ENCODE peak calls at places on chromosomes 5 and 9, in five cellular contexts. One of them, this sample, is unnamed.

GRCh38 chr5:14720236-14720923 is 55.9 kb downstream of the OTULIN start:
- DNase-seq in A549: no peak
- DNase-seq in bronchial epithelial cell: peak; percentile 48
- DNase-seq in WTC11: no peak
- DNase-seq in AG09309: no peak
- DNase-seq in this sample: no peak

GRCh38 chr9:3804148-3804547 is 278.3 kb upstream of the RFX3 start:
- DNase-seq in bronchial epithelial cell: no peak
- DNase-seq in A549: no peak
- DNase-seq in WTC11: no peak
- DNase-seq in AG09309: no peak
- DNase-seq in this sample: no peak

GRCh38 chr9:132404228-132404881 is 2.3 kb downstream of the TTF1 start:
- DNase-seq in bronchial epithelial cell: no peak
- DNase-seq in A549: no peak
- DNase-seq in AG09309: no peak
- DNase-seq in WTC11: no peak
- DNase-seq in this sample: no peak

GRCh38 chr5:180901204-180902009 is 2.4 kb downstream of the BTNL8 start:
- DNase-seq in WTC11: no peak
- DNase-seq in bronchial epithelial cell: no peak
- DNase-seq in A549: no peak
- DNase-seq in AG09309: no peak
- DNase-seq in this sample: no peak

GRCh38 chr5:38780950-38781349 is 64.9 kb upstream of the OSMR start:
- DNase-seq in bronchial epithelial cell: peak; percentile 35
- DNase-seq in AG09309: no peak
- DNase-seq in WTC11: no peak
- DNase-seq in A549: peak; percentile 39
- DNase-seq in this sample: peak; percentile 86

GRCh38 chr5:158877706-158878105 is 222.0 kb downstream of the EBF1 start:
- DNase-seq in AG09309: no peak
- DNase-seq in WTC11: no peak
- DNase-seq in A549: no peak
- DNase-seq in bronchial epithelial cell: no peak
- DNase-seq in this sample: no peak

GRCh38 chr9:33510264-33511183 is 13.5 kb upstream of the ANKRD18B start:
- DNase-seq in WTC11: peak; percentile 54
- DNase-seq in AG09309: no peak
- DNase-seq in A549: peak; percentile 67
- DNase-seq in bronchial epithelial cell: peak; percentile 44
- DNase-seq in this sample: peak; percentile 35

GRCh38 chr5:170330568-170331054 is 33.0 kb upstream of the LCP2 start:
- DNase-seq in WTC11: no peak
- DNase-seq in bronchial epithelial cell: no peak
- DNase-seq in AG09309: no peak
- DNase-seq in A549: no peak
- DNase-seq in this sample: no peak

GRCh38 chr9:130994546-130995398 is 14.2 kb upstream of the LAMC3 start:
- DNase-seq in bronchial epithelial cell: no peak
- DNase-seq in A549: no peak
- DNase-seq in WTC11: no peak
- DNase-seq in AG09309: no peak
- DNase-seq in this sample: no peak

GRCh38 chr5:116532762-116533525 is 41.7 kb downstream of the SEMA6A start:
- DNase-seq in A549: no peak
- DNase-seq in AG09309: no peak
- DNase-seq in WTC11: no peak
- DNase-seq in bronchial epithelial cell: no peak
- DNase-seq in this sample: no peak

GRCh38 chr9:26375448-26375847 is 517.2 kb downstream of the CAAP1 start:
- DNase-seq in bronchial epithelial cell: peak; percentile 15
- DNase-seq in AG09309: no peak
- DNase-seq in A549: no peak
- DNase-seq in WTC11: no peak
- DNase-seq in this sample: no peak

GRCh38 chr5:57993866-57994265 is 466.0 kb downstream of the PLK2 start:
- DNase-seq in AG09309: no peak
- DNase-seq in bronchial epithelial cell: peak; percentile 69
- DNase-seq in A549: no peak
- DNase-seq in WTC11: no peak
- DNase-seq in this sample: no peak

GRCh38 chr9:78607853-78608252 is 310.9 kb downstream of the PSAT1 start:
- DNase-seq in AG09309: no peak
- DNase-seq in WTC11: no peak
- DNase-seq in bronchial epithelial cell: no peak
- DNase-seq in A549: no peak
- DNase-seq in this sample: no peak

DNA sequence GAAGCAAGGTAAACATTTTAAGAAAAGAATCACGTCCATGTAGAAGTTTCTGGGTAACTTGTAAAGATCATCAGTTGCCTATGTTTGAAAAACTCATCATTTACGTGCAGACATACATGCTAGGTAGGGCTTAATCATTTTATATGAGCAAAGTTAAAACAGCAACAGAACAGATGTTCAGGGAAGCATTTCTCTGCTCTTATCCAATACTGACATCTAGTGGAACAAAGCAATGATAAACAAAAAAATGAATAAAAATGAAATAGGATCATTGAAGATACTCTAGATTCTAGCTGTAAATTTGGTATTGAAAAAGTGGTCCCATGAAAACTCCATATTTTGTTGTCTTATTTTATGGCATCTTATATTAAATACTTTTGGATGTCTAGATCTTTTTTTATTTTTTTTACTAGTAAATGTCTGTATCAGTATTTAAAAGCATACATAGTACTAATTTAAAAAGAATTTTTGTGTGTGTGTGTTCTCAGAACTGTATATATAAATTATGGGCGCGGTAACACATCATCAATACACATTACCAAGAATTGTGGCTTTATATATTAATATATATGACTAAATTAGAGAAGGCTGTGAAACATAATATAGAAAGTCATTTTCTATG is 1050.2 kb downstream of the CDH12 start:
- DNase-seq in AG09309: no peak
- DNase-seq in bronchial epithelial cell: peak; percentile 40
- DNase-seq in A549: peak; percentile 21
- DNase-seq in WTC11: no peak
- DNase-seq in this sample: no peak
- TF ChIP-seq CTCF in AG09309: peak; percentile 48
- TF ChIP-seq CTCF in bronchial epithelial cell: peak; percentile 42
- TF ChIP-seq CTCF in A549: peak; percentile 76
- TF ChIP-seq CTCF in WTC11: no peak
- TF ChIP-seq CTCF in this sample: peak; percentile 50

GRCh38 chr5:10453564-10453963 is 11.9 kb downstream of the ROPN1L start:
- DNase-seq in WTC11: no peak
- DNase-seq in AG09309: no peak
- DNase-seq in A549: peak; percentile 59
- DNase-seq in bronchial epithelial cell: peak; percentile 60
- DNase-seq in this sample: no peak
- TF ChIP-seq CTCF in WTC11: no peak
- TF ChIP-seq CTCF in AG09309: no peak
- TF ChIP-seq CTCF in A549: no peak
- TF ChIP-seq CTCF in bronchial epithelial cell: no peak
- TF ChIP-seq CTCF in this sample: no peak

DNA sequence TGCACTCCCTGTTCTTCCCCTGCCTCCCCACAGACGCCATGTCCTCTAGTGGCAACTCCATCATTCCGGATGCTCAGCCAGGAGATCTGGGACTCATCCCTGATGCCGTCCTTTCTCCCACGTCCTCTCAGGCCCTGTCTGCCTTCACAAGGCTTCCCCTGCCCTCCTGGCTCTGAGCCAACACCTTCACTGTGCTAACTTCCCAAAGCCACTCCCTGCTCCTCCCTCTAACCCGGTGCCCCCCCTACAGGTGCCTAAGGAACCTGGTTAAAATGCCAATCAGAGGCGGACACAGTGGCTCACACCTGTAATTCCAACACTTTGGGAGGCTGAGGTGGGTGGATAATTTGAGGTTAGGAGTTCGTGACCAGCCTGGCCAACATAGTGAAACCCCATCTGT is 67.6 kb downstream of the LMX1B start:
- DNase-seq in WTC11: peak; percentile 51
- DNase-seq in A549: no peak
- DNase-seq in AG09309: no peak
- DNase-seq in bronchial epithelial cell: no peak
- DNase-seq in this sample: no peak
- TF ChIP-seq CTCF in WTC11: no peak
- TF ChIP-seq CTCF in A549: no peak
- TF ChIP-seq CTCF in AG09309: no peak
- TF ChIP-seq CTCF in bronchial epithelial cell: no peak
- TF ChIP-seq CTCF in this sample: no peak

DNA sequence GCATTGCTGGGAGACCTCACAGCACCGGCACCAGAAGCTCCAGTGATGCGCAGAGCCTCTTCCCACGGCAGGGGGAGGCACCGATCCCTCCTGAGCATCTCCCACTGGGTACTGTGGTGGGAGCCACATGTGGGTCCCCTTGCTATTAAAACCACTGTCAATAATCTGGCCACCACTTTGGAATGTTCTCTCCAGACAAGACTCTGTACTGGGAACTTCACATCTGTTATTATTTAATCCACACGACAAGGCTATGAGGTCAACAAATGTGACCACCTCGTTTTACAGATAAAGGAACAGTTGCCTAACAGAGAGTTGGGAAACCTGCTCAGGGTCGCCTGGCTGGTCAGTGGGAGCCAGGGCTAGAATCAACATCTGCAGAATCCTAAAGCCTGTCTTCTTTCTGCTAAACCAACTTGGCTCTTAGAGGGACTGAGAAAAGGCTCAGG is 72.7 kb downstream of the EPB41L4B start:
- DNase-seq in A549: peak; percentile 43
- DNase-seq in bronchial epithelial cell: no peak
- DNase-seq in AG09309: no peak
- DNase-seq in WTC11: no peak
- DNase-seq in this sample: no peak
- TF ChIP-seq CTCF in A549: no peak
- TF ChIP-seq CTCF in bronchial epithelial cell: no peak
- TF ChIP-seq CTCF in AG09309: peak; percentile 32
- TF ChIP-seq CTCF in WTC11: no peak
- TF ChIP-seq CTCF in this sample: peak; percentile 26

DNA sequence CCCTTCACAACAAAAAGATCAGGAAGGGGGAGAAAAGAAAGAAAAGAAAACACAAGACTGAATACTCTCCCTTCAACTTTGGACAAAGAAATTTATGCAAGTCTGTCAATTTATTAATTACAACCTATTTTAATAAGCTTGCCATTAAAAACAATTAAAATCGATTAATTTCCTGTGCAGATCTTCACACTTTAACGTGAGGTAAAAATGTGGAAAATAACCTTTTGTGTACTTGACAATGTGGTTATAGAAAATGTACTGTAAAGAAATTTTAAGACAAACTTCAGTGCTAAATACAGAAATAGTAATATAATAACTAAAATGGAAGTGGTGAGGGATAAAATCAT is 2.7 kb upstream of the MLLT3 start:
- DNase-seq in A549: no peak
- DNase-seq in WTC11: no peak
- DNase-seq in AG09309: no peak
- DNase-seq in bronchial epithelial cell: no peak
- DNase-seq in this sample: no peak
- TF ChIP-seq CTCF in A549: no peak
- TF ChIP-seq CTCF in WTC11: no peak
- TF ChIP-seq CTCF in AG09309: no peak
- TF ChIP-seq CTCF in bronchial epithelial cell: no peak
- TF ChIP-seq CTCF in this sample: no peak

GRCh38 chr5:98458004-98458403 is 315.5 kb upstream of the RGMB start:
- DNase-seq in WTC11: no peak
- DNase-seq in bronchial epithelial cell: no peak
- DNase-seq in A549: no peak
- DNase-seq in AG09309: peak; percentile 70
- DNase-seq in this sample: peak; percentile 36

GRCh38 chr5:98454407-98454806 is 319.1 kb upstream of the RGMB start:
- DNase-seq in WTC11: no peak
- DNase-seq in AG09309: peak; percentile 35
- DNase-seq in A549: no peak
- DNase-seq in bronchial epithelial cell: peak; percentile 61
- DNase-seq in this sample: no peak

GRCh38 chr5:98455660-98456059 is 317.8 kb upstream of the RGMB start:
- DNase-seq in bronchial epithelial cell: peak; percentile 17
- DNase-seq in WTC11: no peak
- DNase-seq in A549: no peak
- DNase-seq in AG09309: no peak
- DNase-seq in this sample: no peak

GRCh38 chr5:98453309-98453708 is 320.2 kb upstream of the RGMB start:
- DNase-seq in bronchial epithelial cell: no peak
- DNase-seq in AG09309: no peak
- DNase-seq in WTC11: no peak
- DNase-seq in A549: no peak
- DNase-seq in this sample: no peak

GRCh38 chr5:98454904-98455303 is 318.6 kb upstream of the RGMB start:
- DNase-seq in WTC11: no peak
- DNase-seq in AG09309: peak; percentile 91
- DNase-seq in bronchial epithelial cell: peak; percentile 97
- DNase-seq in A549: peak; percentile 18
- DNase-seq in this sample: peak; percentile 75
- TF ChIP-seq CTCF in WTC11: no peak
- TF ChIP-seq CTCF in AG09309: peak; percentile 54
- TF ChIP-seq CTCF in bronchial epithelial cell: peak; percentile 20
- TF ChIP-seq CTCF in A549: peak; percentile 19
- TF ChIP-seq CTCF in this sample: peak; percentile 27

GRCh38 chr5:169089343-169089742 is 211.6 kb downstream of the SLIT3 start:
- DNase-seq in bronchial epithelial cell: peak; percentile 64
- DNase-seq in AG09309: no peak
- DNase-seq in WTC11: no peak
- DNase-seq in A549: no peak
- DNase-seq in this sample: no peak
- TF ChIP-seq CTCF in bronchial epithelial cell: peak; percentile 39
- TF ChIP-seq CTCF in AG09309: peak; percentile 8
- TF ChIP-seq CTCF in WTC11: no peak
- TF ChIP-seq CTCF in A549: no peak
- TF ChIP-seq CTCF in this sample: no peak

GRCh38 chr9:12716823-12717222 is 23.6 kb downstream of the TYRP1 start:
- DNase-seq in A549: no peak
- DNase-seq in AG09309: no peak
- DNase-seq in WTC11: no peak
- DNase-seq in bronchial epithelial cell: no peak
- DNase-seq in this sample: no peak
- TF ChIP-seq CTCF in A549: peak; percentile 57
- TF ChIP-seq CTCF in AG09309: no peak
- TF ChIP-seq CTCF in WTC11: no peak
- TF ChIP-seq CTCF in bronchial epithelial cell: no peak
- TF ChIP-seq CTCF in this sample: no peak

GRCh38 chr5:151427258-151427657 is 20.1 kb upstream of the SLC36A1 start:
- DNase-seq in AG09309: no peak
- DNase-seq in A549: no peak
- DNase-seq in bronchial epithelial cell: no peak
- DNase-seq in WTC11: no peak
- DNase-seq in this sample: no peak
- TF ChIP-seq CTCF in AG09309: no peak
- TF ChIP-seq CTCF in A549: no peak
- TF ChIP-seq CTCF in bronchial epithelial cell: no peak
- TF ChIP-seq CTCF in WTC11: no peak
- TF ChIP-seq CTCF in this sample: no peak

DNA sequence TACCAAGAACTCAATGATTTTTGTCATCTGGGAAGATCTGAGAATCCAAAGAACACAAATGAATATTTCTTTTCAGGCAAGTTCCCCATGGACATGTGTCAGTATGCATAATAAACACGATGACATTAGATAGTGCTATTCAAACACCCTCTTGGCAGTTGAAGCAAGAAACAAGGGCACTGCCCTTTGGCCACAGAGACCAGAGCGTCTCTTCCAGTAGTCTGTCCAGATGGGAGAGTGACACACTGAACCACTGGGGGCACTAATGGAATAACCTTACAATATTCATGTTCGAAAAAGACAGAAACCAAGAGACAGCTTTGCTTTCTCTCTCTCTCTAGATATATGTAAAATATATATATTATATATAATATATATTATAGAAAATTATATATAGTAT is 301.9 kb downstream of the CTNND2 start:
- DNase-seq in WTC11: no peak
- DNase-seq in A549: no peak
- DNase-seq in AG09309: no peak
- DNase-seq in bronchial epithelial cell: no peak
- DNase-seq in this sample: no peak
- TF ChIP-seq CTCF in WTC11: no peak
- TF ChIP-seq CTCF in A549: no peak
- TF ChIP-seq CTCF in AG09309: no peak
- TF ChIP-seq CTCF in bronchial epithelial cell: no peak
- TF ChIP-seq CTCF in this sample: no peak

This sample was measured in astrocyte of the cerebellum.